ENCODE peak calls at places on chromosome 12, in five cellular contexts. One of them, this sample, is unnamed.

GRCh38 chr12:79638490-79638889 is 52.3 kb downstream of the PAWR start:
- DNase-seq in bronchial epithelial cell: no peak
- DNase-seq in left ventricle myocardium inferior: no peak
- DNase-seq in islet precursor cell: no peak
- DNase-seq in stimulated activated CD4-positive, alpha-beta T cell treated with anti-CD3 and anti-CD28 coated beads, Interleukin-12 subunit alpha, Interleukin-12 subunit beta, amount 100 ng/mL, for 24 hours: no peak
- DNase-seq in this sample: no peak

GRCh38 chr12:6769003-6769389 is 2.8 kb downstream of the PTMS start:
- DNase-seq in stimulated activated CD4-positive, alpha-beta T cell treated with anti-CD3 and anti-CD28 coated beads, Interleukin-12 subunit alpha, Interleukin-12 subunit beta, amount 100 ng/mL, for 24 hours: no peak
- DNase-seq in left ventricle myocardium inferior: peak; percentile 53
- DNase-seq in islet precursor cell: peak; percentile 88
- DNase-seq in bronchial epithelial cell: no peak
- DNase-seq in this sample: peak; percentile 73

GRCh38 chr12:94769040-94769420 is 118.7 kb upstream of the TMCC3 start:
- DNase-seq in stimulated activated CD4-positive, alpha-beta T cell treated with anti-CD3 and anti-CD28 coated beads, Interleukin-12 subunit alpha, Interleukin-12 subunit beta, amount 100 ng/mL, for 24 hours: no peak
- DNase-seq in bronchial epithelial cell: no peak
- DNase-seq in left ventricle myocardium inferior: no peak
- DNase-seq in islet precursor cell: no peak
- DNase-seq in this sample: no peak

GRCh38 chr12:22978962-22979361 is 354.0 kb downstream of the ETNK1 start:
- DNase-seq in bronchial epithelial cell: peak; percentile 94
- DNase-seq in islet precursor cell: no peak
- DNase-seq in left ventricle myocardium inferior: no peak
- DNase-seq in stimulated activated CD4-positive, alpha-beta T cell treated with anti-CD3 and anti-CD28 coated beads, Interleukin-12 subunit alpha, Interleukin-12 subunit beta, amount 100 ng/mL, for 24 hours: no peak
- DNase-seq in this sample: no peak

GRCh38 chr12:126084480-126084879 is 1019.2 kb downstream of the AACS start:
- DNase-seq in left ventricle myocardium inferior: no peak
- DNase-seq in stimulated activated CD4-positive, alpha-beta T cell treated with anti-CD3 and anti-CD28 coated beads, Interleukin-12 subunit alpha, Interleukin-12 subunit beta, amount 100 ng/mL, for 24 hours: no peak
- DNase-seq in bronchial epithelial cell: peak; percentile 3
- DNase-seq in islet precursor cell: no peak
- DNase-seq in this sample: no peak

GRCh38 chr12:53476769-53477209 is 22.5 kb downstream of the MAP3K12 start:
- DNase-seq in left ventricle myocardium inferior: no peak
- DNase-seq in islet precursor cell: no peak
- DNase-seq in stimulated activated CD4-positive, alpha-beta T cell treated with anti-CD3 and anti-CD28 coated beads, Interleukin-12 subunit alpha, Interleukin-12 subunit beta, amount 100 ng/mL, for 24 hours: no peak
- DNase-seq in bronchial epithelial cell: no peak
- DNase-seq in this sample: no peak

GRCh38 chr12:92574046-92574783 is 128.6 kb upstream of the PLEKHG7 start:
- DNase-seq in islet precursor cell: no peak
- DNase-seq in stimulated activated CD4-positive, alpha-beta T cell treated with anti-CD3 and anti-CD28 coated beads, Interleukin-12 subunit alpha, Interleukin-12 subunit beta, amount 100 ng/mL, for 24 hours: no peak
- DNase-seq in bronchial epithelial cell: peak; percentile 59
- DNase-seq in left ventricle myocardium inferior: no peak
- DNase-seq in this sample: no peak

GRCh38 chr12:41993283-41993682 is 151.4 kb downstream of the GXYLT1 start:
- DNase-seq in left ventricle myocardium inferior: no peak
- DNase-seq in stimulated activated CD4-positive, alpha-beta T cell treated with anti-CD3 and anti-CD28 coated beads, Interleukin-12 subunit alpha, Interleukin-12 subunit beta, amount 100 ng/mL, for 24 hours: no peak
- DNase-seq in islet precursor cell: no peak
- DNase-seq in bronchial epithelial cell: no peak
- DNase-seq in this sample: no peak

GRCh38 chr12:43291516-43291915 is 260.5 kb downstream of the ADAMTS20 start:
- DNase-seq in stimulated activated CD4-positive, alpha-beta T cell treated with anti-CD3 and anti-CD28 coated beads, Interleukin-12 subunit alpha, Interleukin-12 subunit beta, amount 100 ng/mL, for 24 hours: no peak
- DNase-seq in bronchial epithelial cell: peak; percentile 37
- DNase-seq in islet precursor cell: no peak
- DNase-seq in left ventricle myocardium inferior: no peak
- DNase-seq in this sample: no peak